ENCODE peak calls at places on chromosomes 5 and 9, in nine cellular contexts. One of them, this sample, is unnamed.

GRCh38 chr5:42811591-42812392 is at the start of gene SELENOP:
- DNase-seq in iris pigment epithelial cell: peak
- DNase-seq in heart left ventricle: peak
- DNase-seq in activated naive CD4-positive, alpha-beta T cell treated with Interleukin-2 at 50 U/mL for 16 hours: no peak
- DNase-seq in HL-60: no peak
- DNase-seq in dorsolateral prefrontal cortex: no peak
- DNase-seq in myocyte: peak
- DNase-seq in GM03348: no peak
- DNase-seq in cardiac muscle cell: peak
- DNase-seq in this sample: no peak

GRCh38 chr9:100505564-100506159 is 32.7 kb downstream of the TMEFF1 start:
- DNase-seq in iris pigment epithelial cell: peak
- DNase-seq in heart left ventricle: peak
- DNase-seq in activated naive CD4-positive, alpha-beta T cell treated with Interleukin-2 at 50 U/mL for 16 hours: peak
- DNase-seq in HL-60: peak
- DNase-seq in dorsolateral prefrontal cortex: no peak
- DNase-seq in myocyte: peak
- DNase-seq in GM03348: peak
- DNase-seq in cardiac muscle cell: peak
- DNase-seq in this sample: peak

GRCh38 chr9:35618325-35618727 is at the start of gene CD72:
- DNase-seq in iris pigment epithelial cell: no peak
- DNase-seq in heart left ventricle: no peak
- DNase-seq in activated naive CD4-positive, alpha-beta T cell treated with Interleukin-2 at 50 U/mL for 16 hours: no peak
- DNase-seq in HL-60: peak
- DNase-seq in dorsolateral prefrontal cortex: no peak
- DNase-seq in myocyte: no peak
- DNase-seq in GM03348: no peak
- DNase-seq in cardiac muscle cell: no peak
- DNase-seq in this sample: no peak

GRCh38 chr5:126540631-126541030 is 54.4 kb downstream of the ALDH7A1 start:
- DNase-seq in iris pigment epithelial cell: no peak
- DNase-seq in heart left ventricle: no peak
- DNase-seq in activated naive CD4-positive, alpha-beta T cell treated with Interleukin-2 at 50 U/mL for 16 hours: no peak
- DNase-seq in HL-60: no peak
- DNase-seq in dorsolateral prefrontal cortex: no peak
- DNase-seq in myocyte: no peak
- DNase-seq in GM03348: no peak
- DNase-seq in cardiac muscle cell: no peak
- DNase-seq in this sample: no peak

GRCh38 chr5:3490962-3491477 is 104.6 kb upstream of the IRX1 start:
- DNase-seq in iris pigment epithelial cell: no peak
- DNase-seq in heart left ventricle: no peak
- DNase-seq in activated naive CD4-positive, alpha-beta T cell treated with Interleukin-2 at 50 U/mL for 16 hours: no peak
- DNase-seq in HL-60: no peak
- DNase-seq in dorsolateral prefrontal cortex: no peak
- DNase-seq in myocyte: no peak
- DNase-seq in GM03348: no peak
- DNase-seq in cardiac muscle cell: no peak
- DNase-seq in this sample: no peak

GRCh38 chr5:127077346-127077745 is 4.0 kb upstream of the C5orf63 start:
- DNase-seq in iris pigment epithelial cell: peak
- DNase-seq in heart left ventricle: no peak
- DNase-seq in activated naive CD4-positive, alpha-beta T cell treated with Interleukin-2 at 50 U/mL for 16 hours: no peak
- DNase-seq in HL-60: no peak
- DNase-seq in dorsolateral prefrontal cortex: no peak
- DNase-seq in myocyte: no peak
- DNase-seq in GM03348: no peak
- DNase-seq in cardiac muscle cell: no peak
- DNase-seq in this sample: no peak

GRCh38 chr5:107518219-107519015 is 152.3 kb downstream of the EFNA5 start:
- DNase-seq in iris pigment epithelial cell: no peak
- DNase-seq in heart left ventricle: no peak
- DNase-seq in activated naive CD4-positive, alpha-beta T cell treated with Interleukin-2 at 50 U/mL for 16 hours: no peak
- DNase-seq in HL-60: no peak
- DNase-seq in dorsolateral prefrontal cortex: no peak
- DNase-seq in myocyte: no peak
- DNase-seq in GM03348: no peak
- DNase-seq in cardiac muscle cell: no peak
- DNase-seq in this sample: no peak

GRCh38 chr5:35626108-35626507 is 8.4 kb downstream of the SPEF2 start:
- DNase-seq in iris pigment epithelial cell: peak
- DNase-seq in heart left ventricle: no peak
- DNase-seq in activated naive CD4-positive, alpha-beta T cell treated with Interleukin-2 at 50 U/mL for 16 hours: no peak
- DNase-seq in HL-60: no peak
- DNase-seq in dorsolateral prefrontal cortex: no peak
- DNase-seq in myocyte: no peak
- DNase-seq in GM03348: peak
- DNase-seq in cardiac muscle cell: no peak
- DNase-seq in this sample: peak

GRCh38 chr9:131422241-131422792 is 28.4 kb downstream of the PRRC2B start:
- DNase-seq in iris pigment epithelial cell: no peak
- DNase-seq in heart left ventricle: no peak
- DNase-seq in activated naive CD4-positive, alpha-beta T cell treated with Interleukin-2 at 50 U/mL for 16 hours: no peak
- DNase-seq in HL-60: no peak
- DNase-seq in dorsolateral prefrontal cortex: no peak
- DNase-seq in myocyte: peak
- DNase-seq in GM03348: no peak
- DNase-seq in cardiac muscle cell: no peak
- DNase-seq in this sample: no peak

GRCh38 chr9:133614056-133614455 is 4.9 kb upstream of the FAM163B start:
- DNase-seq in iris pigment epithelial cell: no peak
- DNase-seq in heart left ventricle: no peak
- DNase-seq in activated naive CD4-positive, alpha-beta T cell treated with Interleukin-2 at 50 U/mL for 16 hours: no peak
- DNase-seq in HL-60: no peak
- DNase-seq in dorsolateral prefrontal cortex: no peak
- DNase-seq in myocyte: no peak
- DNase-seq in GM03348: no peak
- DNase-seq in cardiac muscle cell: no peak
- DNase-seq in this sample: no peak

GRCh38 chr5:1763548-1763911 is 36.1 kb downstream of the MRPL36 start:
- DNase-seq in iris pigment epithelial cell: peak
- DNase-seq in heart left ventricle: peak
- DNase-seq in activated naive CD4-positive, alpha-beta T cell treated with Interleukin-2 at 50 U/mL for 16 hours: peak
- DNase-seq in HL-60: peak
- DNase-seq in dorsolateral prefrontal cortex: no peak
- DNase-seq in myocyte: peak
- DNase-seq in GM03348: peak
- DNase-seq in cardiac muscle cell: peak
- DNase-seq in this sample: peak

GRCh38 chr5:84016090-84016489 is 295.4 kb upstream of the HAPLN1 start:
- DNase-seq in iris pigment epithelial cell: peak
- DNase-seq in heart left ventricle: no peak
- DNase-seq in activated naive CD4-positive, alpha-beta T cell treated with Interleukin-2 at 50 U/mL for 16 hours: no peak
- DNase-seq in HL-60: no peak
- DNase-seq in dorsolateral prefrontal cortex: no peak
- DNase-seq in myocyte: no peak
- DNase-seq in GM03348: no peak
- DNase-seq in cardiac muscle cell: no peak
- DNase-seq in this sample: no peak

GRCh38 chr9:109317979-109318671 is 2.7 kb downstream of the EPB41L4B start:
- DNase-seq in iris pigment epithelial cell: no peak
- DNase-seq in heart left ventricle: no peak
- DNase-seq in activated naive CD4-positive, alpha-beta T cell treated with Interleukin-2 at 50 U/mL for 16 hours: no peak
- DNase-seq in HL-60: no peak
- DNase-seq in dorsolateral prefrontal cortex: no peak
- DNase-seq in myocyte: no peak
- DNase-seq in GM03348: no peak
- DNase-seq in cardiac muscle cell: no peak
- DNase-seq in this sample: no peak

GRCh38 chr5:133247881-133248642 is 196.2 kb downstream of the HSPA4 start:
- DNase-seq in iris pigment epithelial cell: peak
- DNase-seq in heart left ventricle: peak
- DNase-seq in activated naive CD4-positive, alpha-beta T cell treated with Interleukin-2 at 50 U/mL for 16 hours: no peak
- DNase-seq in HL-60: no peak
- DNase-seq in dorsolateral prefrontal cortex: no peak
- DNase-seq in myocyte: peak
- DNase-seq in GM03348: no peak
- DNase-seq in cardiac muscle cell: peak
- DNase-seq in this sample: no peak

GRCh38 chr9:132094314-132094791 is 14.7 kb upstream of the MED27 start:
- DNase-seq in iris pigment epithelial cell: peak
- DNase-seq in heart left ventricle: no peak
- DNase-seq in activated naive CD4-positive, alpha-beta T cell treated with Interleukin-2 at 50 U/mL for 16 hours: no peak
- DNase-seq in HL-60: no peak
- DNase-seq in dorsolateral prefrontal cortex: no peak
- DNase-seq in myocyte: no peak
- DNase-seq in GM03348: no peak
- DNase-seq in cardiac muscle cell: no peak
- DNase-seq in this sample: no peak

GRCh38 chr9:35920004-35920658 is 10.8 kb downstream of the SPAAR start:
- DNase-seq in iris pigment epithelial cell: no peak
- DNase-seq in heart left ventricle: no peak
- DNase-seq in activated naive CD4-positive, alpha-beta T cell treated with Interleukin-2 at 50 U/mL for 16 hours: no peak
- DNase-seq in HL-60: peak
- DNase-seq in dorsolateral prefrontal cortex: no peak
- DNase-seq in myocyte: peak
- DNase-seq in GM03348: peak
- DNase-seq in cardiac muscle cell: no peak
- DNase-seq in this sample: no peak

GRCh38 chr5:83096660-83097334 is 19.4 kb downstream of the XRCC4 start:
- DNase-seq in iris pigment epithelial cell: peak
- DNase-seq in heart left ventricle: no peak
- DNase-seq in activated naive CD4-positive, alpha-beta T cell treated with Interleukin-2 at 50 U/mL for 16 hours: no peak
- DNase-seq in HL-60: no peak
- DNase-seq in dorsolateral prefrontal cortex: no peak
- DNase-seq in myocyte: peak
- DNase-seq in GM03348: no peak
- DNase-seq in cardiac muscle cell: no peak
- DNase-seq in this sample: no peak

This sample was measured in hepatic stellate cell.